ENCODE peak calls at places on chromosomes 4 and X, in ten cellular contexts. One of them, this sample, is unnamed.

GRCh38 chr4:121697626-121698025 is 846 bp upstream of the ANXA5 start:
- DNase-seq in activated B cell treated with CpG ODN at 0.5 μM for 24 hours: no peak
- DNase-seq in ureter: no peak
- DNase-seq in A172: no peak
- DNase-seq in dorsolateral prefrontal cortex: no peak
- DNase-seq in cardiac muscle cell: no peak
- DNase-seq in activated T-cell treated with anti-CD3 and anti-CD28 coated beads, Interleukin-2, amount 50 U/mL, for 72 hours: no peak
- DNase-seq in NCI-H748 treated with DMSO at 0.1 percent for 48 hours: no peak
- DNase-seq in pons: no peak
- DNase-seq in Daoy: no peak
- DNase-seq in this sample: no peak

GRCh38 chr4:152968806-152969394 is 32.8 kb downstream of the FHDC1 start:
- DNase-seq in activated B cell treated with CpG ODN at 0.5 μM for 24 hours: no peak
- DNase-seq in ureter: no peak
- DNase-seq in A172: peak; percentile 59
- DNase-seq in dorsolateral prefrontal cortex: no peak
- DNase-seq in cardiac muscle cell: no peak
- DNase-seq in activated T-cell treated with anti-CD3 and anti-CD28 coated beads, Interleukin-2, amount 50 U/mL, for 72 hours: no peak
- DNase-seq in NCI-H748 treated with DMSO at 0.1 percent for 48 hours: no peak
- DNase-seq in pons: no peak
- DNase-seq in Daoy: peak; percentile 29
- DNase-seq in this sample: no peak

GRCh38 chr4:61770456-61770855 is 570.3 kb downstream of the ADGRL3 start:
- DNase-seq in activated B cell treated with CpG ODN at 0.5 μM for 24 hours: no peak
- DNase-seq in ureter: no peak
- DNase-seq in A172: no peak
- DNase-seq in dorsolateral prefrontal cortex: no peak
- DNase-seq in cardiac muscle cell: no peak
- DNase-seq in activated T-cell treated with anti-CD3 and anti-CD28 coated beads, Interleukin-2, amount 50 U/mL, for 72 hours: no peak
- DNase-seq in NCI-H748 treated with DMSO at 0.1 percent for 48 hours: no peak
- DNase-seq in pons: no peak
- DNase-seq in Daoy: no peak
- DNase-seq in this sample: no peak

GRCh38 chr4:13611283-13611842 is 16.2 kb downstream of the BOD1L1 start:
- DNase-seq in activated B cell treated with CpG ODN at 0.5 μM for 24 hours: no peak
- DNase-seq in ureter: no peak
- DNase-seq in A172: no peak
- DNase-seq in dorsolateral prefrontal cortex: no peak
- DNase-seq in cardiac muscle cell: peak; percentile 34
- DNase-seq in activated T-cell treated with anti-CD3 and anti-CD28 coated beads, Interleukin-2, amount 50 U/mL, for 72 hours: no peak
- DNase-seq in NCI-H748 treated with DMSO at 0.1 percent for 48 hours: no peak
- DNase-seq in pons: peak; percentile 71
- DNase-seq in Daoy: no peak
- DNase-seq in this sample: no peak

GRCh38 chr4:66430856-66431255 is 760.6 kb upstream of the EPHA5 start:
- DNase-seq in activated B cell treated with CpG ODN at 0.5 μM for 24 hours: no peak
- DNase-seq in ureter: no peak
- DNase-seq in A172: no peak
- DNase-seq in dorsolateral prefrontal cortex: no peak
- DNase-seq in cardiac muscle cell: peak; percentile 70
- DNase-seq in activated T-cell treated with anti-CD3 and anti-CD28 coated beads, Interleukin-2, amount 50 U/mL, for 72 hours: no peak
- DNase-seq in NCI-H748 treated with DMSO at 0.1 percent for 48 hours: no peak
- DNase-seq in pons: no peak
- DNase-seq in Daoy: peak; percentile 7
- DNase-seq in this sample: no peak

GRCh38 chrX:115892787-115893671 is 277.5 kb upstream of the AGTR2 start:
- DNase-seq in activated B cell treated with CpG ODN at 0.5 μM for 24 hours: no peak
- DNase-seq in ureter: peak; percentile 77
- DNase-seq in A172: peak; percentile 33
- DNase-seq in dorsolateral prefrontal cortex: peak; percentile 78
- DNase-seq in cardiac muscle cell: peak; percentile 45
- DNase-seq in activated T-cell treated with anti-CD3 and anti-CD28 coated beads, Interleukin-2, amount 50 U/mL, for 72 hours: no peak
- DNase-seq in NCI-H748 treated with DMSO at 0.1 percent for 48 hours: no peak
- DNase-seq in pons: peak; percentile 72
- DNase-seq in Daoy: peak; percentile 53
- DNase-seq in this sample: peak; percentile 72

GRCh38 chr4:39104255-39104654 is 42.2 kb downstream of the KLHL5 start:
- DNase-seq in activated B cell treated with CpG ODN at 0.5 μM for 24 hours: no peak
- DNase-seq in ureter: no peak
- DNase-seq in A172: no peak
- DNase-seq in dorsolateral prefrontal cortex: no peak
- DNase-seq in cardiac muscle cell: no peak
- DNase-seq in activated T-cell treated with anti-CD3 and anti-CD28 coated beads, Interleukin-2, amount 50 U/mL, for 72 hours: no peak
- DNase-seq in NCI-H748 treated with DMSO at 0.1 percent for 48 hours: no peak
- DNase-seq in pons: no peak
- DNase-seq in Daoy: peak; percentile 42
- DNase-seq in this sample: no peak

GRCh38 chr4:99349338-99349737 is 3.2 kb downstream of the ADH1C start:
- DNase-seq in activated B cell treated with CpG ODN at 0.5 μM for 24 hours: no peak
- DNase-seq in ureter: no peak
- DNase-seq in A172: no peak
- DNase-seq in dorsolateral prefrontal cortex: no peak
- DNase-seq in cardiac muscle cell: no peak
- DNase-seq in activated T-cell treated with anti-CD3 and anti-CD28 coated beads, Interleukin-2, amount 50 U/mL, for 72 hours: no peak
- DNase-seq in NCI-H748 treated with DMSO at 0.1 percent for 48 hours: no peak
- DNase-seq in pons: no peak
- DNase-seq in Daoy: no peak
- DNase-seq in this sample: no peak

GRCh38 chr4:145736241-145736831 is 56.4 kb downstream of the C4orf51 start:
- DNase-seq in activated B cell treated with CpG ODN at 0.5 μM for 24 hours: no peak
- DNase-seq in ureter: peak; percentile 81
- DNase-seq in A172: no peak
- DNase-seq in dorsolateral prefrontal cortex: no peak
- DNase-seq in cardiac muscle cell: peak; percentile 65
- DNase-seq in activated T-cell treated with anti-CD3 and anti-CD28 coated beads, Interleukin-2, amount 50 U/mL, for 72 hours: no peak
- DNase-seq in NCI-H748 treated with DMSO at 0.1 percent for 48 hours: no peak
- DNase-seq in pons: no peak
- DNase-seq in Daoy: no peak
- DNase-seq in this sample: no peak

GRCh38 chrX:133191739-133192039 is 26.5 kb downstream of the TFDP3 start:
- DNase-seq in activated B cell treated with CpG ODN at 0.5 μM for 24 hours: no peak
- DNase-seq in ureter: no peak
- DNase-seq in A172: no peak
- DNase-seq in dorsolateral prefrontal cortex: no peak
- DNase-seq in cardiac muscle cell: no peak
- DNase-seq in activated T-cell treated with anti-CD3 and anti-CD28 coated beads, Interleukin-2, amount 50 U/mL, for 72 hours: no peak
- DNase-seq in NCI-H748 treated with DMSO at 0.1 percent for 48 hours: no peak
- DNase-seq in pons: no peak
- DNase-seq in Daoy: no peak
- DNase-seq in this sample: no peak

GRCh38 chrX:51420610-51421009 is 75.8 kb downstream of the NUDT11 start:
- DNase-seq in activated B cell treated with CpG ODN at 0.5 μM for 24 hours: no peak
- DNase-seq in ureter: no peak
- DNase-seq in A172: peak; percentile 0
- DNase-seq in dorsolateral prefrontal cortex: no peak
- DNase-seq in cardiac muscle cell: peak; percentile 58
- DNase-seq in activated T-cell treated with anti-CD3 and anti-CD28 coated beads, Interleukin-2, amount 50 U/mL, for 72 hours: peak; percentile 32
- DNase-seq in NCI-H748 treated with DMSO at 0.1 percent for 48 hours: peak; percentile 18
- DNase-seq in pons: peak; percentile 34
- DNase-seq in Daoy: peak; percentile 40
- DNase-seq in this sample: peak; percentile 4

GRCh38 chr4:86898562-86898961 is 6.3 kb upstream of the C4orf36 start:
- DNase-seq in activated B cell treated with CpG ODN at 0.5 μM for 24 hours: no peak
- DNase-seq in ureter: no peak
- DNase-seq in A172: no peak
- DNase-seq in dorsolateral prefrontal cortex: no peak
- DNase-seq in cardiac muscle cell: no peak
- DNase-seq in activated T-cell treated with anti-CD3 and anti-CD28 coated beads, Interleukin-2, amount 50 U/mL, for 72 hours: no peak
- DNase-seq in NCI-H748 treated with DMSO at 0.1 percent for 48 hours: no peak
- DNase-seq in pons: no peak
- DNase-seq in Daoy: no peak
- DNase-seq in this sample: no peak

GRCh38 chr4:78618426-78618825 is 66.9 kb downstream of the ANXA3 start:
- DNase-seq in activated B cell treated with CpG ODN at 0.5 μM for 24 hours: no peak
- DNase-seq in ureter: no peak
- DNase-seq in A172: no peak
- DNase-seq in dorsolateral prefrontal cortex: no peak
- DNase-seq in cardiac muscle cell: peak; percentile 22
- DNase-seq in activated T-cell treated with anti-CD3 and anti-CD28 coated beads, Interleukin-2, amount 50 U/mL, for 72 hours: no peak
- DNase-seq in NCI-H748 treated with DMSO at 0.1 percent for 48 hours: no peak
- DNase-seq in pons: no peak
- DNase-seq in Daoy: no peak
- DNase-seq in this sample: no peak

GRCh38 chrX:37405954-37406353 is 56.8 kb downstream of the PRRG1 start:
- DNase-seq in activated B cell treated with CpG ODN at 0.5 μM for 24 hours: no peak
- DNase-seq in ureter: no peak
- DNase-seq in A172: peak; percentile 47
- DNase-seq in dorsolateral prefrontal cortex: no peak
- DNase-seq in cardiac muscle cell: peak; percentile 84
- DNase-seq in activated T-cell treated with anti-CD3 and anti-CD28 coated beads, Interleukin-2, amount 50 U/mL, for 72 hours: no peak
- DNase-seq in NCI-H748 treated with DMSO at 0.1 percent for 48 hours: no peak
- DNase-seq in pons: no peak
- DNase-seq in Daoy: peak; percentile 2
- DNase-seq in this sample: no peak